ENCODE peak calls at places on chromosomes 5 and 9, in ten cellular contexts. O is keratinocyte, H is cardiac muscle cell, P is Karpas-422, K is breast epithelium, Q is Caco-2, F is mammary epithelial cell, C is tibial artery, U is PC-9, A is lower lobe of right lung. G is an unnamed sample.
A peak's percentile ranks its signal among the peaks of the same experiment; 100 is the strongest.

GRCh38 chr5:145068696-145069095 is 766.4 kb downstream of the PRELID2 start:
- DNase-seq in U (no peak), F (no peak), K (no peak), O (no peak), H (no peak), A (no peak), Q (no peak), C (no peak), P (no peak), G (no peak)

GRCh38 chr9:27154923-27155322 is 45.9 kb downstream of the TEK start:
- DNase-seq in O (peak; percentile 36), F (peak; percentile 85), Q (no peak), U (no peak), K (no peak), P (peak; percentile 19), H (peak; percentile 60), C (peak; percentile 21), A (no peak), G (no peak)

GRCh38 chr9:26760675-26761074 is 131.9 kb downstream of the CAAP1 start:
- DNase-seq in U (no peak), F (no peak), K (no peak), A (no peak), C (no peak), O (no peak), Q (no peak), H (no peak), P (no peak), G (no peak)

GRCh38 chr5:151070449-151070848 is 10.4 kb downstream of the TNIP1 start:
- DNase-seq in K (no peak), O (no peak), P (no peak), H (no peak), C (no peak), A (no peak), U (no peak), Q (no peak), F (no peak), G (no peak)

GRCh38 chr5:88544131-88544530 is 275.5 kb upstream of the TMEM161B start:
- DNase-seq in Q (no peak), H (no peak), K (no peak), A (no peak), C (no peak), O (no peak), P (no peak), U (no peak), F (no peak), G (no peak)

GRCh38 chr5:14143843-14144585 is 872 bp downstream of the TRIO start:
- DNase-seq in A (peak; percentile 77), H (peak; percentile 44), F (peak; percentile 42), K (peak; percentile 32), Q (peak; percentile 50), O (no peak), C (peak; percentile 35), P (peak; percentile 36), U (no peak), G (peak; percentile 46)

GRCh38 chr5:148145916-148146315 is 22.4 kb upstream of the SPINK14 start:
- DNase-seq in A (no peak), O (no peak), K (peak; percentile 49), P (no peak), Q (peak; percentile 77), F (peak; percentile 81), H (peak; percentile 12), U (peak; percentile 93), C (no peak), G (peak; percentile 15)

GRCh38 chr9:112142420-112142819 is 32.7 kb downstream of the SUSD1 start:
- DNase-seq in O (no peak), A (no peak), Q (no peak), P (no peak), F (peak; percentile 24), C (no peak), K (no peak), U (no peak), H (no peak), G (no peak)

GRCh38 chr9:74570879-74571512 is 73.9 kb downstream of the RORB start:
- DNase-seq in F (peak; percentile 9), P (peak; percentile 68), A (no peak), O (no peak), Q (no peak), K (no peak), C (no peak), U (no peak), H (peak; percentile 56), G (peak; percentile 37)

GRCh38 chr5:98109561-98110006 is 663.9 kb upstream of the RGMB start:
- DNase-seq in K (no peak), C (no peak), A (no peak), F (peak; percentile 72), H (no peak), U (no peak), P (no peak), O (no peak), Q (no peak), G (no peak)

DNA sequence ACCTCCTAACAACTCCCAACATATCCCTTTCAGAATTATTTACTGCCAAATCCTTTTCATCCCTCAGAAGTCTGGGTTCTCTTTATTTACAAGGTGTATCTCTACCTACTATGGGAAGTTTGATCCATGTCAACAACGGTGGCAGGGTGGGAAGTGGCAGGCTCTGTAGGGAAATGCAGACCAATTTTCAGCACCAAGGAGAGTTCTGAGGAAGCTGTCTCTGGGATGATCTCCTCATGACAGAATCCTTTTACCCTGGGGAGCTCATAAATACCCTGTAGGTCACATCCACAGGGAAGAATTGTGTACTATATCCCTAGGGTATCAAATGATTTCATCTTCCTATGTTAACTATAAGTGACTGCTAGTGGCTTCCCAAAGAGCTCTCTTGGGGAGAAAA is 107.8 kb upstream of the NEK6 start:
- DNase-seq in P (peak; percentile 55), Q (peak; percentile 50), K (no peak), O (no peak), C (no peak), A (no peak), F (no peak), H (peak; percentile 58), U (no peak), G (no peak)
- H3K27me3 ChIP-seq in P (no peaks in the 10 kb centered on the region), Q (no peaks in the 10 kb centered on the region), K (no peaks in the 10 kb centered on the region), O (no peaks in the 10 kb centered on the region), C (peaks cover 14% of the 10 kb centered on the region), A (peaks cover 7% of the 10 kb centered on the region), F (no peaks in the 10 kb centered on the region), H (peaks cover 5% of the 10 kb centered on the region), U (peaks cover 27% of the 10 kb centered on the region), G (no peaks in the 10 kb centered on the region)

DNA sequence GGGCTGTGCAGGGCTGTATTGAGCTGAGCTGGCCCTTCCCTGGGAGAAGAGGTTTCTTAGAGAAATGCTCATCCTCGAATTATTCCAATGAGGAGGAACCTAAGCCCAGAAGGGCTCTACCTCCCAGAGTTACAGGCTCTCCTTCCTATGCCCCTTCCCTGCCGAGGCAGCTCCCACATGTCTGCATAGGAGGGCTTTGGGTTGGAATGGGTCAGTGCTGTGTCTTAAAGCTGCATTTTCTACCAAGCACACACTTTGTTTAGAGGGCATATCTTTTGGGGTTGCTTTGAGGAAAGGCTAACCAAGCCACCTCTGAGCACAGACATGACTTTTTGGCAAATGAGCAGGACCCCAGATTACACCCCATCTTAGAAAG is 9.1 kb downstream of the NEK6 start:
- DNase-seq in P (no peak), K (no peak), Q (no peak), C (no peak), A (no peak), O (no peak), U (no peak), H (no peak), F (no peak), G (no peak)
- H3K4me3 ChIP-seq in P (peak overlapping the region; percentile 46), K (peak overlapping the region; percentile 24), Q (no peak overlapping the region), C (no peak overlapping the region), A (no peak overlapping the region), O (no peak overlapping the region), U (no peak overlapping the region), H (no peak overlapping the region), F (no peak overlapping the region), G (no peak overlapping the region)

GRCh38 chr5:177497297-177498012 is at the start of gene PDLIM7:
- DNase-seq in K (peak; percentile 93), Q (peak; percentile 98), F (peak; percentile 95), P (peak; percentile 98), C (peak; percentile 96), A (peak; percentile 96), U (peak; percentile 88), H (peak; percentile 98), O (peak; percentile 93), G (peak; percentile 97)
- H3K4me1 ChIP-seq in K (peaks cover 16% of the 10 kb centered on the region), Q (peaks cover 25% of the 10 kb centered on the region), F (peaks cover 61% of the 10 kb centered on the region), P (peaks cover 53% of the 10 kb centered on the region), C (peaks cover 59% of the 10 kb centered on the region), A (peaks cover 60% of the 10 kb centered on the region), U (peaks cover 41% of the 10 kb centered on the region), H (peaks cover 33% of the 10 kb centered on the region), O (peaks cover 42% of the 10 kb centered on the region), G (no peaks in the 10 kb centered on the region)

GRCh38 chr5:176785184-176786145 is 24.9 kb upstream of the UNC5A start:
- DNase-seq in A (no peak), Q (no peak), U (no peak), K (no peak), F (no peak), C (no peak), O (no peak), P (no peak), H (no peak), G (no peak)

GRCh38 chr5:176780951-176781350 is 29.4 kb upstream of the UNC5A start:
- DNase-seq in H (peak; percentile 74), U (no peak), K (no peak), C (no peak), P (no peak), Q (no peak), O (no peak), F (no peak), A (no peak), G (no peak)

GRCh38 chr5:176781638-176782570 is 28.5 kb upstream of the UNC5A start:
- DNase-seq in F (no peak), K (no peak), A (no peak), C (no peak), H (no peak), U (no peak), P (no peak), Q (no peak), O (no peak), G (no peak)

GRCh38 chr5:176787676-176788075 is 22.7 kb upstream of the UNC5A start:
- DNase-seq in F (no peak), O (no peak), P (peak; percentile 63), K (no peak), A (no peak), H (no peak), U (no peak), C (no peak), Q (no peak), G (no peak)

DNA sequence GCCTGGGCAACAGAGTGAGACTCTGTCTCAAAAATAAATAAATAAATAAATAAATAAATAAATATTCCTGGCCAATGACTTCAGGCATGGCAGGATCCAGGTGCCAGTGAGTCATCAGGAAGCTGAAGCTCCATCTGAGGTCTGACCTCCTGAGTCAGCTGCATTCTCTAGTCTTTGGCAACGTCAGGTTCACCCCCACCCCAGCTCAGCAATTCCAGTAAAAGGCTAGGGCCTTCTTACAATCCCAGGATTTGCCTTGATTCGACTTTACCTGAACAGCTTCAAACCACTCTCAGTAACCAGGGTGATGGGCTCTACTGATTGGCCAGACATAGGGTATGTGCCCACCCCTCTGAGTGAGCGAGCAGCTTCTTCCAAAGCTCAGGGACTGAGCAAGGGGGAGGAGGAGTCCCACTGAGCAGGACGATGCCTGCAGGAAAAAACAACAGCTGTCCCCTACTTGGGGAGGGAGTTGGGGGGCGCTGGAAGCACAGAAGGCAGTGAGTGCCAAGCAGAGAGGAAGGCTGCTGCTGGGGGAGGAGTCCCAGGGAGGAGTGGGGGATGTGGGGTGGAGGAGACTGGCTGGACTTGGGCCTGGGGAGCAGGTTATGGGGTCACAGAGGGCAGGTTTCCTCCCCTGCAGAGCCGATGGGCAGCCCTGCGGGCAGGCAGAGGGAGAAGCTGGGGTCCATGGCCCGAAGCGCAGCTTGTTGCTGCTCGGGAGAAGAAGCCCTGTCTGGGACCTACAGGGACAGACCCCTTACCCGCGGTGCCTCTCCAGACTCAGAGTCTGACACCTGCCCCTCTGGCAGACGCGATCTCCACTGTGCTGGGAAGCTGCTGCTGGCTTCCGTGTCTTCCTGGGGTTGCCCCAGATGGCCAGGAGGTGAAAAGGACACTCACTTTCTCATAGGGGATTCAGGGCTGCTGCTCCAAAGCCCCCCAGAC is 25.9 kb upstream of the UNC5A start:
- DNase-seq in F (peak; percentile 86), Q (no peak), U (peak; percentile 90), O (no peak), P (no peak), A (no peak), H (no peak), C (no peak), K (no peak), G (no peak)
- H3K27me3 ChIP-seq in F (no peaks in the 10 kb centered on the region), Q (no peaks in the 10 kb centered on the region), U (no peaks in the 10 kb centered on the region), O (peaks cover 18% of the 10 kb centered on the region), P (no peaks in the 10 kb centered on the region), A (peaks cover 56% of the 10 kb centered on the region), H (no peaks in the 10 kb centered on the region), C (peaks cover 57% of the 10 kb centered on the region), K (no peaks in the 10 kb centered on the region), G (peaks cover 17% of the 10 kb centered on the region)

G was measured in small intestine.